ENCODE peak calls at places on chromosomes 12 and 14, in eight cellular contexts. Y is LNCaP clone FGC, H is GM23338, R is retinal pigment epithelial cell, V is lung, W is right atrium auricular region, C is lower leg skin, M is body of pancreas. F is an unnamed sample.

GRCh38 chr12:104457746-104458644 is 1.2 kb downstream of the CHST11 start:
- DNase-seq in Y (no peak), H (peak), R (no peak), V (no peak), W (no peak), C (peak), M (peak), F (no peak)

GRCh38 chr14:101369194-101369915 is 191.9 kb upstream of the DIO3 start:
- DNase-seq in Y (no peak), H (no peak), R (no peak), V (peak), W (no peak), C (no peak), M (no peak), F (no peak)

GRCh38 chr14:56342419-56342901 is 224.2 kb downstream of the PELI2 start:
- DNase-seq in Y (no peak), H (no peak), R (no peak), V (no peak), W (no peak), C (no peak), M (no peak), F (peak)

GRCh38 chr12:14111230-14111865 is 129.9 kb upstream of the GRIN2B start:
- DNase-seq in Y (peak), H (peak), R (no peak), V (no peak), W (no peak), C (no peak), M (no peak), F (no peak)

GRCh38 chr14:91714805-91715204 is 17.1 kb downstream of the CATSPERB start:
- DNase-seq in Y (no peak), H (peak), R (no peak), V (no peak), W (no peak), C (no peak), M (no peak), F (no peak)

GRCh38 chr12:34406228-34406995 is 384.1 kb downstream of the ALG10 start:
- DNase-seq in Y (no peak), H (no peak), R (no peak), V (no peak), W (peak), C (peak), M (peak), F (no peak)

GRCh38 chr12:76037130-76038105 is 5.8 kb upstream of the PHLDA1 start:
- DNase-seq in Y (no peak), H (peak), R (peak), V (no peak), W (no peak), C (no peak), M (peak), F (peak)

GRCh38 chr12:53174881-53175491 is 5.5 kb upstream of the ZNF740 start:
- DNase-seq in Y (peak), H (peak), R (no peak), V (no peak), W (no peak), C (peak), M (peak), F (no peak)

GRCh38 chr14:68729556-68729955 is 63.3 kb downstream of the ZFP36L1 start:
- DNase-seq in Y (no peak), H (no peak), R (no peak), V (no peak), W (no peak), C (peak), M (no peak), F (no peak)

GRCh38 chr12:69585189-69586062 is at the start of gene CCT2:
- DNase-seq in Y (peak), H (peak), R (peak), V (peak), W (peak), C (peak), M (peak), F (peak)
- TF ChIP-seq CTCF in Y (peak), H (peak), R (peak), V (no peak), W (no peak), C (no peak), M (no peak), F (peak)

GRCh38 chr12:46222642-46223041 is 46.2 kb downstream of the SLC38A1 start:
- DNase-seq in Y (no peak), H (no peak), R (no peak), V (no peak), W (no peak), C (no peak), M (no peak), F (no peak)
- H3K4me3 ChIP-seq in Y (no peak), H (no peak), R (no peak), V (no peak), W (no peak), C (no peak), M (no peak), F (no peak)

DNA sequence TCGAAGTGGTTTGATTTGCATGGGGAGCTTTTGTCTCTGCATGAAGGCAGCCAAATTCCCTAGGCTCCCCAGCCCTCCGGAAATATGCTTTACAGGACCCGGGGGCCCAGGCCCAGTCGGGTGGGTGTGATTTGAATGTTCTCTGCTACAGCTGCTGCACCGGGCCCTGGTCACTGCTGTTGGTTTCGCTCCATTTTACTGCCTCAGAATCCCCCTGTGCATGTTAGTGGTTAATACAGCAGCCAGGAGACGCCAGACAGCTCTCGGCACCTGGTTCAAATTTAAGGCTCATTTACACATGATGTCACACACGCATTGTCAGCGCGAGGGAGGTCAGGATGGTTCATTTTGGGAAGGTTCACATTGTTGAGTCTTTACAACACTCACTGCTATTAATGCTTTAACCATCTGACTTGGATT is 99.6 kb downstream of the SLC38A6 start:
- DNase-seq in Y (no peak), H (peak), R (no peak), V (no peak), W (no peak), C (no peak), M (no peak), F (peak)
- TF ChIP-seq CTCF in Y (no peak), H (no peak), R (no peak), V (no peak), W (no peak), C (no peak), M (no peak), F (no peak)

DNA sequence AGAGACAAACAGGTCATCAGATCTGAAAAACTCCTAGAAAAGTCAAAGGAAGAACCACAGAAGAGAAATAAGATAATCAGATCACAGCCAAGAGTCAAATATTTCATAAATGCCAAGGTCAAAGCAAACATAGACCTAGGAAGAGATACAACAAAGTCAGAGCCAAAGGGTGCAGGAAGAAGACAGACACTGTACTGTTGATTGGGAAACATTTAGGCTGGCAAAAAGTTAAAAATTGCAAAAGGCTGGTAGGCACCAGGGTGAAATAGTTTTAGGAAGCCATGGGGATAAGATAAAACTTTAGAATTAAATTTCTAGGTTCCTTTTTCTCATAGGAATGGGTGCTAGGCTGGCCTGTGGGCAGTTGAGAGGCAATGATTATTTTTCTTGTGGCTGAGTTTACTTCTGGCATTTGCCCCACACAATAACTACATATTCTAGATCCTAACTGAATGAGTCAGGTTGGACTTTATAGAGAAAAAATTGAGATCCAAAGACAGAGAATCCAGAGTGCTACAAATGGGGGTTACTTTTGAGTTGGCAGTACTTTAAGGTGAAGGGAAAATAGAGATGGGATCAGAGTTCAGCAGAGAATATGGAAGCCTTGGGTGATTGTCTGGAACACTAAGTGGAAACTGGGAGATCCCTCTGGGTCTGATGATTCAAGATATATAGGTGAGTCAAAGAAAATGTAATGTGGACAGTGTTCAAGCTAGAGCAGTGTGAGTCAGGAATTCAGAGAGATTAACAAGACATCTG is 215.5 kb downstream of the C12orf50 start:
- DNase-seq in Y (no peak), H (no peak), R (no peak), V (no peak), W (no peak), C (no peak), M (no peak), F (peak)
- H3K4me3 ChIP-seq in Y (no peak), H (no peak), R (no peak), V (no peak), W (no peak), C (no peak), M (no peak), F (no peak)

GRCh38 chr14:103271189-103271588 is 62.8 kb upstream of the EIF5 start:
- DNase-seq in Y (no peak), H (no peak), R (no peak), V (no peak), W (no peak), C (no peak), M (no peak), F (no peak)

GRCh38 chr14:103279129-103280025 is 54.7 kb upstream of the EIF5 start:
- DNase-seq in Y (no peak), H (peak), R (no peak), V (no peak), W (peak), C (peak), M (peak), F (no peak)

GRCh38 chr14:103273847-103274615 is 60.0 kb upstream of the EIF5 start:
- DNase-seq in Y (no peak), H (peak), R (no peak), V (no peak), W (no peak), C (peak), M (no peak), F (no peak)

GRCh38 chr14:103273145-103273846 is 60.7 kb upstream of the EIF5 start:
- DNase-seq in Y (no peak), H (peak), R (no peak), V (no peak), W (no peak), C (peak), M (no peak), F (no peak)

GRCh38 chr14:103275000-103275399 is 59.0 kb upstream of the EIF5 start:
- DNase-seq in Y (no peak), H (no peak), R (no peak), V (no peak), W (no peak), C (no peak), M (no peak), F (no peak)
- TF ChIP-seq CTCF in Y (no peak), H (no peak), R (no peak), V (no peak), W (no peak), C (no peak), M (no peak), F (no peak)

DNA sequence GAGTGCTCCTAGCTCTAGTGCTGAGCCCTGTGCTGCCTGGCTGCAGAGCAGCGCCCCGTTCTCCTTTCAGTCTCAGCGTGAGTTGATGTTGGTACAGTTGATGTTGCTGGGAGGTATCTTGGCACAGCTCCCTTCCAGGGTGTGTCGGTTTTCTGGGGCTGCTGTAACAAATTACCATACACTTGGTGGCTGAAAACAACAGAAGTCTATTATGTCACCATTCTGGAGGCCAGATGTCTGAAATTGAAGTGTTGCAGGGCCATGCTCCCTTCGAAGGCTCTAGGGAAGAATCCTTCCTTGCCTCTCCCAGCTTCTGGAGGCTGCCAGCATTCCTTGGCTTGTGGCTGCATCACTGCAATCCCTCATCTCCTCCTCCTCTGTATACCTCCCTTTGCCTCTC is 151.4 kb downstream of the TSPAN9 start:
- DNase-seq in Y (no peak), H (no peak), R (no peak), V (no peak), W (no peak), C (no peak), M (no peak), F (no peak)
- H3K4me3 ChIP-seq in Y (no peak), H (no peak), R (no peak), V (no peak), W (no peak), C (no peak), M (no peak), F (no peak)

F was measured in astrocyte of the spinal cord.